ENCODE peak calls at places on chromosome 16, in four cellular contexts. One of them, this sample, is unnamed.

GRCh38 chr16:24609740-24610420 is 70.5 kb downstream of the RBBP6 start:
- DNase-seq in SK-N-SH: peak
- DNase-seq in suprapubic skin: peak
- DNase-seq in A549: no peak
- DNase-seq in this sample: peak

GRCh38 chr16:23505180-23505665 is 5.1 kb downstream of the GGA2 start:
- DNase-seq in SK-N-SH: no peak
- DNase-seq in suprapubic skin: no peak
- DNase-seq in A549: no peak
- DNase-seq in this sample: no peak

GRCh38 chr16:13517856-13518255 is 402.1 kb upstream of the ERCC4 start:
- DNase-seq in suprapubic skin: no peak
- DNase-seq in A549: no peak
- DNase-seq in SK-N-SH: no peak
- DNase-seq in this sample: no peak

GRCh38 chr16:4661661-4662060 is 31.7 kb upstream of the NUDT16L1 start:
- DNase-seq in A549: no peak
- DNase-seq in SK-N-SH: no peak
- DNase-seq in suprapubic skin: no peak
- DNase-seq in this sample: no peak

GRCh38 chr16:2054543-2055245 is 6.9 kb downstream of the TSC2 start:
- DNase-seq in A549: no peak
- DNase-seq in SK-N-SH: no peak
- DNase-seq in suprapubic skin: no peak
- DNase-seq in this sample: no peak

GRCh38 chr16:84864266-84864955 is 44.6 kb downstream of the CRISPLD2 start:
- DNase-seq in suprapubic skin: no peak
- DNase-seq in SK-N-SH: no peak
- DNase-seq in A549: no peak
- DNase-seq in this sample: no peak

GRCh38 chr16:89256651-89257254 is 39.2 kb downstream of the ZNF778 start:
- DNase-seq in A549: no peak
- DNase-seq in suprapubic skin: no peak
- DNase-seq in SK-N-SH: peak
- DNase-seq in this sample: no peak

GRCh38 chr16:83895942-83896341 is 3.0 kb upstream of the MLYCD start:
- DNase-seq in suprapubic skin: no peak
- DNase-seq in A549: no peak
- DNase-seq in SK-N-SH: no peak
- DNase-seq in this sample: no peak

GRCh38 chr16:15951852-15952251 is 2.4 kb downstream of the ABCC1 start:
- DNase-seq in suprapubic skin: no peak
- DNase-seq in SK-N-SH: no peak
- DNase-seq in A549: no peak
- DNase-seq in this sample: no peak
- TF ChIP-seq EP300 in suprapubic skin: no peak
- TF ChIP-seq EP300 in SK-N-SH: no peak
- TF ChIP-seq EP300 in A549: no peak
- TF ChIP-seq EP300 in this sample: no peak

DNA sequence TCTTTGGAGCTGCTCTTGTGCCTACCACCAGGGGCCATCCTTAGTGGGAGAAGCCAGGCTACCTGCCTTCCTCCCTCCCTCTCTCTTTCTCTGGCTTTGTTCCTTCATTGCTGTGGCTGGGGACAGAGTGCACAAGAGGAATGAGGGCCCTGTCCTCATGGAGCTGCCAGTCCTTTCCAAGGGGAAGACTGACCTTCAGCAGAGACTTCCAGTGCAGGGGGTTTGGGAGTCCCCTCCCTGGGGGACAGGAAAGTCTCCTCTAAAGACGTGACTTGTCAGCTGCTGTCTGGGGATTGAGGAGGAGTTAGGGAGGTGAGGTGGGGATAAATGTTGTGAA is 108.1 kb downstream of the CMIP start:
- DNase-seq in A549: no peak
- DNase-seq in SK-N-SH: no peak
- DNase-seq in suprapubic skin: no peak
- DNase-seq in this sample: no peak
- H3K27ac ChIP-seq in A549: peak
- H3K27ac ChIP-seq in SK-N-SH: no peak
- H3K27ac ChIP-seq in suprapubic skin: peak
- H3K27ac ChIP-seq in this sample: no peak

GRCh38 chr16:81498351-81498750 is 53.7 kb downstream of the CMIP start:
- DNase-seq in suprapubic skin: no peak
- DNase-seq in SK-N-SH: no peak
- DNase-seq in A549: no peak
- DNase-seq in this sample: no peak

GRCh38 chr16:81499576-81500380 is 55.2 kb downstream of the CMIP start:
- DNase-seq in suprapubic skin: no peak
- DNase-seq in A549: no peak
- DNase-seq in SK-N-SH: no peak
- DNase-seq in this sample: no peak

GRCh38 chr16:81497690-81498089 is 53.1 kb downstream of the CMIP start:
- DNase-seq in SK-N-SH: no peak
- DNase-seq in A549: no peak
- DNase-seq in suprapubic skin: no peak
- DNase-seq in this sample: no peak

GRCh38 chr16:81502396-81503060 is 57.9 kb downstream of the CMIP start:
- DNase-seq in suprapubic skin: no peak
- DNase-seq in A549: no peak
- DNase-seq in SK-N-SH: peak
- DNase-seq in this sample: no peak

GRCh38 chr16:81500833-81501521 is 56.4 kb downstream of the CMIP start:
- DNase-seq in SK-N-SH: no peak
- DNase-seq in A549: no peak
- DNase-seq in suprapubic skin: no peak
- DNase-seq in this sample: no peak
- TF ChIP-seq CTCF in SK-N-SH: no peak
- TF ChIP-seq CTCF in A549: no peak
- TF ChIP-seq CTCF in suprapubic skin: no peak
- TF ChIP-seq CTCF in this sample: no peak

GRCh38 chr16:20382202-20382948 is 22.2 kb downstream of the PDILT start:
- DNase-seq in SK-N-SH: no peak
- DNase-seq in suprapubic skin: no peak
- DNase-seq in A549: no peak
- DNase-seq in this sample: no peak

GRCh38 chr16:20383106-20384029 is 21.2 kb downstream of the PDILT start:
- DNase-seq in A549: peak
- DNase-seq in SK-N-SH: peak
- DNase-seq in suprapubic skin: no peak
- DNase-seq in this sample: peak

GRCh38 chr16:20377181-20377580 is 24.7 kb upstream of the UMOD start:
- DNase-seq in SK-N-SH: no peak
- DNase-seq in A549: no peak
- DNase-seq in suprapubic skin: no peak
- DNase-seq in this sample: no peak

GRCh38 chr16:20385844-20386832 is 18.4 kb downstream of the PDILT start:
- DNase-seq in SK-N-SH: peak
- DNase-seq in suprapubic skin: no peak
- DNase-seq in A549: peak
- DNase-seq in this sample: peak

GRCh38 chr16:20380782-20381181 is 23.8 kb downstream of the PDILT start:
- DNase-seq in suprapubic skin: no peak
- DNase-seq in A549: no peak
- DNase-seq in SK-N-SH: no peak
- DNase-seq in this sample: no peak
- TF ChIP-seq EP300 in suprapubic skin: no peak
- TF ChIP-seq EP300 in A549: no peak
- TF ChIP-seq EP300 in SK-N-SH: no peak
- TF ChIP-seq EP300 in this sample: no peak